ENCODE peak calls at places on chromosomes 2 and 18, in four cellular contexts. M is K562, B is HepG2, Y is WTC11. I is an unnamed sample.

GRCh38 chr2:224626735-224627134 is 41.6 kb upstream of the CUL3 start:
- DNase-seq in M (no peak), B (no peak), Y (no peak), I (no peak)

GRCh38 chr2:230520875-230521155 is 104.8 kb downstream of the SP100 start:
- DNase-seq in M (no peak), B (no peak), Y (no peak), I (no peak)

GRCh38 chr2:198314559-198315153 is 510.3 kb downstream of the PLCL1 start:
- DNase-seq in M (no peak), B (peak; percentile 39), Y (no peak), I (peak; percentile 4)

GRCh38 chr18:26307161-26307773 is 81.0 kb downstream of the TAF4B start:
- DNase-seq in M (peak; percentile 50), B (peak; percentile 35), Y (no peak), I (peak; percentile 24)

GRCh38 chr2:153059338-153060052 is 341.1 kb downstream of the ARL6IP6 start:
- DNase-seq in M (no peak), B (peak; percentile 56), Y (no peak), I (no peak)

GRCh38 chr2:231017250-231017636 is 20.1 kb upstream of the C2orf72 start:
- DNase-seq in M (no peak), B (no peak), Y (no peak), I (no peak)

GRCh38 chr18:24068945-24069693 is 54.6 kb downstream of the TTC39C start:
- DNase-seq in M (no peak), B (no peak), Y (no peak), I (no peak)

GRCh38 chr2:166118180-166118579 is 9.6 kb downstream of the SCN1A start:
- DNase-seq in M (no peak), B (no peak), Y (no peak), I (no peak)

GRCh38 chr18:23356915-23357421 is 96.1 kb upstream of the RIOK3 start:
- DNase-seq in M (no peak), B (peak; percentile 83), Y (no peak), I (no peak)

GRCh38 chr2:155273314-155273713 is 574.8 kb downstream of the KCNJ3 start:
- DNase-seq in M (no peak), B (no peak), Y (no peak), I (no peak)

DNA sequence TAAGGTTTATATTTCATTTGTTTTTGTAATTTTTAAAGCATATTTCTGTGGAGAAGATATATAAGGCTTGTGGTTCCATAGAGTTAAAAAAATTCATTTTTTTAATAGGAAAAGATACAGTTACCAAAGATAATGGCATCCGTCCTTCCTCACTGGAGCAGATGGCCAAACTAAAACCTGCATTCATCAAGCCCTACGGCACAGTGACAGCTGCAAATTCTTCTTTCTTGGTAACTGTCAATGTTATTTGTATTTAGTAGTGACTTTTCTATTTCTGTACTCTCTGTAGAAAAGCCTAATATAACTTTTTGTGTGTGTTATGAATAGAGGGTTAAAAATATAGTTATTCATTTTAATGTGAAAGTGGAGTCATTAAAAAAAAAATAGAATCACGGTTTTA is 35.1 kb downstream of the HADHB start:
- DNase-seq in M (no peak), B (no peak), Y (no peak), I (no peak)
- TF ChIP-seq TCF7 in M (no peak), B (no peak), Y (no peak), I (no peak)

DNA sequence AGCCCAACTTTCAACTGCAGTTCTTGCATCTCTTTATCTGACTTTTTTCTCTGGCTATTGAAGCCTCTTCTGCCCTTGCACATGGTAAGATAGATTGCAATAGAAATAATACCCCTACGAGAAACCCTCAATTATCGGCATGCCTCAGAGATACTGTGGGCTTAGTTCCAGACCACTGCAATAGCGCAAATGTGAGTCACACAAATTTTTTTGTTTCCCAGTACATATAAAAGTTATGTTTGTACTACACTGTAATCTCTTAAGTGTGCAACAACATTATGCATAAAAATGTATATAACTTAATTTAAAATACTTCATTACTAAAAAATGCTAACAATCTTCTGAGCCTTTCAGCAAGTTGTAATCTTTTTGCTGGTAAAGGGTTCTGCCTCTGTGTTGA is 124.7 kb downstream of the PDE1A start:
- DNase-seq in M (no peak), B (no peak), Y (no peak), I (no peak)
- TF ChIP-seq TCF7 in M (no peak), B (no peak), Y (no peak), I (no peak)

DNA sequence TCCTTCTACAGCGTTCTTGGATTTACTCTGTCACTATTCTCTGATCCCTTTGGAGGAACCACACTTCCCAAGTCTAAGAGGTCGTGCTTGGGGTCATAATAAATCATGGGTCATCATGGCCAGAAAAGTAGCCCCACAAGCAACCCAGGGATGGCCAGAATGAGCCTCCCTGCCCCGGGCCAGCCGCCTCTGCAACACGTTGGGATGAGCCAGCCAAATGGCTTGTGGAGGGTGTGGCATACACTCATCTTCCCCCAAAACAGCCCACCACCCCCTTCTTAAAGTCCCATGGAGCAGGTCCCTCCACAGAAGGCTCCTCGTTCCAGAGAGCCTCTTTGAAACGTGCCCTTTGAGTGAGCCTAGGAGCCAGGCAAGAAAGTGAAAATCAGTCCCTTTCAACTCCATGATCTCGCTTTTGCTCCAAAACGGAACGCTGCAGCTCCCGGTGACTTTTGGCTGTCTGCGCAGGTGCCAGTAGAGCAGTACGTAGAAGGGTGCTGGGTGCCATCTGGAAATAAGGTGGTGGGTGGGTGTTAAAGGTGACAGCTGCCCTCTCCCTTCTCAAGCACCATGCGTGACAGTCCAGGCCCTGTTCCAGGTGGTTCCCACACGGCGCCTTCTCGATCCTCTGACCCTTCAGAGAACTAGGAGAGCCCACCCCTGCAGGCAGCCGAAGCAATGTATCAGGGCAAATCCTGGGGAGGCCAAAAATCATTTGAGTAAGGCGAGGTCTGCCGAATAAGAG is 48.5 kb upstream of the FOSL2 start:
- DNase-seq in M (no peak), B (no peak), Y (no peak), I (no peak)
- TF ChIP-seq TCF7 in M (no peak), B (no peak), Y (no peak), I (no peak)

GRCh38 chr2:8611712-8612111 is 70.1 kb upstream of the ID2 start:
- DNase-seq in M (no peak), B (peak; percentile 94), Y (no peak), I (no peak)
- TF ChIP-seq TCF7 in M (no peak), B (peak; percentile 48), Y (no peak), I (no peak)

I was measured in GM12878.